ENCODE peak calls at places on chromosomes 4 and X, in nine cellular contexts. E is heart right ventricle, A is tibial artery, L is brain microvascular endothelial cell, G is neural progenitor cell, T is Peyer's patch, R is IMR-90, H is cardiac fibroblast, Z is HepG2. S is an unnamed sample.

GRCh38 chrX:42976729-42977366 is 198.9 kb upstream of the PPP1R2C start:
- DNase-seq in E (no peak), A (no peak), L (no peak), G (no peak), T (peak), R (no peak), H (no peak), Z (no peak), S (no peak)

GRCh38 chrX:24561121-24561520 is 86.0 kb downstream of the PCYT1B start:
- DNase-seq in E (no peak), A (no peak), L (no peak), G (peak), T (no peak), R (peak), H (peak), Z (no peak), S (no peak)

GRCh38 chrX:137352101-137352660 is 213.7 kb upstream of the ZIC3 start:
- DNase-seq in E (no peak), A (no peak), L (no peak), G (peak), T (no peak), R (no peak), H (no peak), Z (no peak), S (no peak)

GRCh38 chrX:41822917-41823316 is 98.9 kb downstream of the GPR82 start:
- DNase-seq in E (no peak), A (no peak), L (no peak), G (no peak), T (no peak), R (no peak), H (no peak), Z (no peak), S (no peak)

GRCh38 chrX:139931646-139932076 is 1.2 kb downstream of the ATP11C start:
- DNase-seq in E (no peak), A (no peak), L (no peak), G (no peak), T (no peak), R (no peak), H (no peak), Z (no peak), S (no peak)

GRCh38 chr4:132809298-132810032 is 339.6 kb upstream of the PCDH10 start:
- DNase-seq in E (no peak), A (no peak), L (no peak), G (peak), T (no peak), R (no peak), H (no peak), Z (no peak), S (no peak)

GRCh38 chrX:136586386-136586785 is 54.4 kb downstream of the VGLL1 start:
- DNase-seq in E (no peak), A (no peak), L (no peak), G (no peak), T (no peak), R (no peak), H (peak), Z (no peak), S (no peak)

GRCh38 chr4:112251044-112251632 is 19.6 kb downstream of the AP1AR start:
- DNase-seq in E (no peak), A (no peak), L (no peak), G (peak), T (no peak), R (no peak), H (no peak), Z (no peak), S (no peak)

GRCh38 chr4:184328022-184328736 is 110.5 kb upstream of the ENPP6 start:
- DNase-seq in E (no peak), A (no peak), L (no peak), G (no peak), T (peak), R (no peak), H (no peak), Z (no peak), S (no peak)

GRCh38 chrX:110755061-110755460 is 40.6 kb downstream of the CHRDL1 start:
- DNase-seq in E (no peak), A (no peak), L (no peak), G (no peak), T (no peak), R (peak), H (no peak), Z (no peak), S (no peak)

GRCh38 chr4:67459164-67459563 is 86.1 kb downstream of the CENPC start:
- DNase-seq in E (no peak), A (no peak), L (no peak), G (no peak), T (no peak), R (peak), H (peak), Z (no peak), S (no peak)

GRCh38 chr4:156321203-156321602 is 367.5 kb upstream of the CTSO start:
- DNase-seq in E (no peak), A (no peak), L (peak), G (no peak), T (no peak), R (peak), H (peak), Z (no peak), S (no peak)

GRCh38 chr4:112410364-112410763 is 105.6 kb downstream of the NEUROG2 start:
- DNase-seq in E (no peak), A (no peak), L (no peak), G (no peak), T (no peak), R (no peak), H (no peak), Z (no peak), S (no peak)

GRCh38 chr4:98993419-98994071 is 2.0 kb upstream of the METAP1 start:
- DNase-seq in E (no peak), A (no peak), L (no peak), G (no peak), T (no peak), R (no peak), H (no peak), Z (no peak), S (no peak)

GRCh38 chr4:98996056-98996941 is 778 bp downstream of the METAP1 start:
- DNase-seq in E (no peak), A (no peak), L (peak), G (peak), T (no peak), R (peak), H (peak), Z (peak), S (peak)

GRCh38 chr4:98995183-98996055 is at the start of gene METAP1:
- DNase-seq in E (peak), A (peak), L (peak), G (peak), T (peak), R (peak), H (peak), Z (peak), S (peak)

GRCh38 chr4:98994474-98995182 is 893 bp upstream of the METAP1 start:
- DNase-seq in E (no peak), A (no peak), L (no peak), G (peak), T (no peak), R (peak), H (no peak), Z (peak), S (no peak)

DNA sequence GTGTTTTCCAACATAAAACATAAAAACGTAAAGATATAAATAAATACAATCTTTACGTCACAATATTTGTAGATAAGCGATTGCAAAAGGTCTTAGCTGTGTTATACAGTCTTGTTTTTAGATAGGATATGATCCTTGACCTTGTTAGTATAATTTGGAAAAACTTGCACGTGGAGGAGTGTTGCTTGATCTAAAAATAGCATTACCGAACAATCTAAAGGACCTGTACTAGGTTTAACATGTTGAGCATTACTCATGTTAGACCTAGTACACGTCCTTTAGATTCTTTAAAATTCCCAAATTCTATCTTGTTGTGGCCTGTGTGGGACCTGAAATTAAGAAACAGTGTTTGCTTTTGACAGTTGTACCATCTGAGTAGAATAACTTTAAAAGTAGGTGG is 1.7 kb downstream of the METAP1 start:
- DNase-seq in E (no peak), A (no peak), L (no peak), G (no peak), T (no peak), R (no peak), H (no peak), Z (no peak), S (no peak)
- H3K4me3 ChIP-seq in E (no peak), A (no peak), L (no peak), G (peak), T (no peak), R (no peak), H (no peak), Z (peak), S (peak)

DNA sequence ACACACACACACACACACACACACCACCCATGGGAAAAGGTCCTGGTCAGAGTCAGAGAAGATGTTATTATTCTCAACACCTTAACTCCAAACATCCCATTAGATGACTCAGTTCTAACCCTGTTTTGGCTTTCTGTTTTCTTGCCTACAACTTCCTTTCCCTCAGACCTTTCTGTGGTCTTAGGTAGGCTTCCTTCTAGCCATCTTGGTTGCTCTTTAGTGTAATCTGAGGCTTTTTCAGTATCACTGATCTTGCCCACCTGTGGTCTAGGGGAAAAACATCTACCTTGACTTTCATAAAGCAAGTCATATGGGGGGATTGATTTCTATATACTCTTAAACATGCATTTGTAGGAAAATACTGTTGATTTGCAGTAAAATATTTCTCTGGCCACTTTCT is 56.9 kb downstream of the ATG4A start:
- DNase-seq in E (no peak), A (no peak), L (no peak), G (no peak), T (no peak), R (no peak), H (no peak), Z (no peak), S (no peak)
- TF ChIP-seq CTCF in E (no peak), A (no peak), L (no peak), G (no peak), T (no peak), R (no peak), H (no peak), Z (no peak), S (no peak)

DNA sequence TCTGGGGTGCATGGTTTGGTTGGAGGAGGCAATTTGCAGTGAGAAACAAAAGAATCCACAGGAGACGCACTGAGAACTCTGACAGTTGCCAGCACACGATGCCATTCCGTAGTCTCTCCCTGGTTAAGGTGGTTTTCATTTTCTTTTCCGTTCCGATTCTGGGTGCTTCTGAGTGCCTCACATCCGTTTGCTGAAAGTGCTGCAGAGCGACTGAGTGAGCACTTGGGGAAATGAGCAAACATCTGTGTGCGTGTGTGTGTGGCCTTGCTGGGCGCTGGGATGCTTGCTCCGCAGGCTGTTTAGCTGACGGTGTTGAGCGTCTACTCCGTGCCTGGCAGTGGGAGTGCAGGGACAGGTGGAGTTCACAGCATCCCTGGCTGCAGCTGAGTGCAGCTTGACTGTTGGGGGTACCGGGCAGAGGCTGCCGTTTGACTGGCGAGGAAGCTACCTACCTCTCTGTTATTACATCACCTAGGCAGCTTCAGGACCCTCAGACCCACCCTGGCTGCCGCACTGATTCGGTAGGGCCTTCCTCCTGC is 49.3 kb downstream of the SORCS2 start:
- DNase-seq in E (no peak), A (no peak), L (no peak), G (no peak), T (no peak), R (no peak), H (no peak), Z (no peak), S (no peak)
- H3K4me3 ChIP-seq in E (no peak), A (no peak), L (no peak), G (no peak), T (no peak), R (no peak), H (no peak), Z (no peak), S (no peak)

GRCh38 chr4:11428701-11429571 is at the start of gene HS3ST1:
- DNase-seq in E (peak), A (peak), L (peak), G (peak), T (peak), R (peak), H (peak), Z (no peak), S (no peak)
- TF ChIP-seq CTCF in E (peak), A (peak), L (peak), G (peak), T (peak), R (peak), H (peak), Z (peak), S (peak)

GRCh38 chr4:61273237-61273636 is 73.1 kb downstream of the ADGRL3 start:
- DNase-seq in E (no peak), A (no peak), L (peak), G (no peak), T (no peak), R (peak), H (peak), Z (no peak), S (no peak)
- H3K4me3 ChIP-seq in E (no peak), A (peak), L (no peak), G (no peak), T (no peak), R (no peak), H (no peak), Z (no peak), S (no peak)

DNA sequence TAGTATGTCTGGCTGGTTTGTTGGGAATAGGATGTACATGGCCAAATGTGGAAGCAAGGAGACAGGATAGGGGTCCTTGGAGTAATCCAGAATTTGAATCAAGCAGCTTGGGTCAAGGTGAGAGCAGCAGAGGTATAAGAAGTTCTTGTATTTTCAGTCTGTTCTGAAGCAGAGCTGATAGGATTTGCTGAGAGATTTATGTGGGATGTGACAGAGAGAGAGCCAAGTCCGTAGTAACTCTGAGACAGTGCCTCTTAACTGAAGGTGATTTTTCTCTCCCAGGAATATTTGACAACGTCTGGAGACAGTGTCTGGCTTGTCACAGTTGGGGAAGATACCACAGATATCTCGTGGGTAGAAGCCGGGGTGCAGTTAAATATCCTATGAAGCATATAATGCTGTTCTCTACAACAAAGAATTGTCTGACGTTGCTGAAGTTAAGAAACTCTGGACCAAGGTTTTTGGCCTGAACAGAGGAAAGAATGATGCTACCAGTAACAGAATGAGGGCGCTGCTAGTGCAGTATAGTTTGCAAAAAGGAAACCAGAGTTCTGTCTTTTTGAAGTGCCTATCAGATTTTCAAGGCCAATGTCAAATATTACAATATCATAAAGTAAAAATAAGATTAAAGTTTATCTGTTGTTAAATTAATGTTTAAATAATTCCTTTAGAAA is 184.0 kb downstream of the ARHGAP24 start:
- DNase-seq in E (no peak), A (no peak), L (no peak), G (no peak), T (no peak), R (no peak), H (peak), Z (no peak), S (no peak)
- TF ChIP-seq CTCF in E (no peak), A (no peak), L (no peak), G (peak), T (no peak), R (no peak), H (peak), Z (no peak), S (peak)

GRCh38 chr4:152243890-152244595 is 291.8 kb downstream of the FBXW7 start:
- DNase-seq in E (peak), A (peak), L (peak), G (no peak), T (no peak), R (no peak), H (peak), Z (no peak), S (no peak)
- H3K4me3 ChIP-seq in E (no peak), A (no peak), L (no peak), G (no peak), T (no peak), R (no peak), H (no peak), Z (no peak), S (no peak)

DNA sequence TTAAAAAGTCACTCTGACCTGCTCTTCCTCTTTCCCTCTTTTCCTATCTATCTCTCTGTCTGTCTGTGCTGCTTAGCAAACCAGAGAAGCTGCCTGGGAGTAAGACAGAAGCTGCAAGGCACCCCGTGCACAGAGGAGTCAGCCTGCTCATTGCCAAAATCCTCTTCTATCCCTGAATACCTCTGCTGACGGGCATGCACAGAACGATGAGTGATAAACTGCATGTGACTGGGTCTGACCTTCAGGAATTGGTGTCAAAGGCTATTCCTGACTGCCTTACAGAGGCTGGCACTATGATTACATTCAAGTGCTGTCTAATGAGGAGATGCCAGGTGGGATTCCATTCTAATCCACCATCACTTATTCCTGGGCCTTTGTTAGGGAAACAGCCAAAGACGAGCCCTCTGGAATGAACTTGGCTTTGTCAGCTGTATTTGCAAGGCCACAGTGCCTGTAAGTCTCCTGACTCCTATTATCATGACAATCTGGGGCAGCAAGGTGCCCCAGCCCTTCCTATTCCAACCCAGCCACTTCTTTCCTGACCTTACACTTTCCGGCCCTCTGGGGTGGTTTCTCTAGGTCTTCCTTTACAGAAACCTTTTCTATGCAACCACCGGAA is 45.4 kb upstream of the CTAG2 start:
- DNase-seq in E (peak), A (no peak), L (no peak), G (no peak), T (no peak), R (no peak), H (no peak), Z (no peak), S (no peak)
- TF ChIP-seq CTCF in E (no peak), A (no peak), L (no peak), G (no peak), T (no peak), R (no peak), H (no peak), Z (no peak), S (no peak)

DNA sequence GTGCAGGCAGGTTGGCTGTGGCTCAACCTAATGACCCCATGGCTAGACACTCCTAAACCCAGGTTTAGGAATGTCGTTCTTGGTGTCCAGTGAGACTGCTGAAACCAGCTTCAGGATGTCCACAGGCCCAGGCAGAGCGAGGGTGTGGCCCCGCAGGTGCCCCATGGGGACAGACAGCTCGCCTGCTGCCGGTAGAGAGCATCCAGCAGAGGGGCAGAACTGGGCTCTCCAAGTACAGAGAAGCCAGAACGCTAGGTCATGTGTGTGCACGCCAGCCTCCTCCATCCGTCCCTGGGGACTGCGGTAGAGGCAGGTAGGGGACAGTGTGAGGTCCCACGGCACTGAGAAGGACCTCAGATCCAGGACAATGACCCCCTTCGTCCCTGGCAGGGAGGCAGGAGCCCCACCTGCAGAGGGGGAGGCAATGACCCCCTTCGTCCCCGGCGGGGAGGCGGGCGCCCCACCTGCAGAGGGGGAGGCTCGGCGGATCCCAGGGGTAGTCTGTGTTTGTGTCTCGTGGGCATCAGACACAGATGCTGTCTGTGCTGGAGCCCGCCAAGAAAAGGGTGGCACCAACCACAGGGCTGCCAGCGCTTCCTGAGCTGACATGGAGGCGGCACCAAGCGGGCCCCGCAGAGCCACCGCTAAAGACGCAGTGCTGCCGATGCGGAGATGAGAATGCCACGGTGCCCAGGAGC is 118.4 kb downstream of the FAM53A start:
- DNase-seq in E (no peak), A (no peak), L (no peak), G (no peak), T (no peak), R (no peak), H (no peak), Z (no peak), S (no peak)
- H3K4me3 ChIP-seq in E (no peak), A (no peak), L (no peak), G (no peak), T (no peak), R (no peak), H (no peak), Z (no peak), S (no peak)

S was measured in HFF-Myc.